ENCODE peak calls at places on chromosomes 13 and 19, in ten cellular contexts. T is psoas muscle; U is mesendoderm; X is gastrocnemius medialis; Y is OCI-LY7; W is right cardiac atrium; N is cardiac muscle cell; F is CD8-positive, alpha-beta memory T cell; S is left ventricle myocardium inferior; I is aorta. C is an unnamed sample.

GRCh38 chr13:78958019-78958418 is 299.1 kb upstream of the OBI1 start:
- DNase-seq in W (no peak), S (no peak), N (no peak), Y (no peak), U (no peak), T (no peak), X (no peak), I (no peak), F (no peak), C (no peak)

GRCh38 chr19:14218615-14219330 is 12.8 kb upstream of the ADGRL1 start:
- DNase-seq in W (no peak), N (no peak), I (no peak), S (no peak), T (no peak), X (no peak), F (no peak), U (no peak), Y (no peak), C (no peak)

GRCh38 chr13:102035969-102036368 is 365.9 kb downstream of the FGF14 start:
- DNase-seq in Y (no peak), I (no peak), T (no peak), F (no peak), W (no peak), S (no peak), U (no peak), N (no peak), X (no peak), C (no peak)

GRCh38 chr19:7292950-7293794 is 1.0 kb downstream of the INSR start:
- DNase-seq in X (no peak), I (peak; percentile 69), S (peak; percentile 45), U (peak; percentile 12), N (peak; percentile 33), W (peak; percentile 82), T (peak; percentile 79), F (no peak), Y (peak; percentile 56), C (no peak)

GRCh38 chr19:7213628-7214328 is 80.4 kb downstream of the INSR start:
- DNase-seq in U (no peak), X (no peak), I (no peak), N (no peak), Y (no peak), S (no peak), W (no peak), F (no peak), T (no peak), C (no peak)

GRCh38 chr13:76622336-76623045 is 263.7 kb downstream of the KCTD12 start:
- DNase-seq in W (no peak), I (no peak), S (peak; percentile 19), N (no peak), U (no peak), F (no peak), X (peak; percentile 5), Y (no peak), T (peak; percentile 39), C (no peak)

GRCh38 chr13:30884543-30884942 is 21.5 kb upstream of the MEDAG start:
- DNase-seq in S (no peak), N (no peak), I (no peak), T (no peak), F (no peak), W (no peak), Y (no peak), X (no peak), U (peak; percentile 73), C (no peak)

GRCh38 chr19:18167975-18168645 is 5.5 kb upstream of the IFI30 start:
- DNase-seq in T (peak; percentile 63), X (no peak), W (peak; percentile 74), F (peak; percentile 35), U (no peak), I (peak; percentile 56), Y (peak; percentile 78), N (peak; percentile 56), S (peak; percentile 35), C (peak; percentile 64)

GRCh38 chr19:54552913-54553310 is 20.7 kb upstream of the LILRA2 start:
- DNase-seq in F (no peak), U (no peak), N (no peak), I (no peak), S (no peak), W (no peak), T (no peak), Y (no peak), X (no peak), C (no peak)

GRCh38 chr19:15641901-15642491 is 1.3 kb downstream of the CYP4F3 start:
- DNase-seq in N (no peak), W (no peak), X (no peak), Y (no peak), U (no peak), I (no peak), F (no peak), T (no peak), S (no peak), C (no peak)

GRCh38 chr19:7869910-7870511 is 4.2 kb downstream of the PRR36 start:
- DNase-seq in I (no peak), X (no peak), T (peak; percentile 73), F (peak; percentile 45), Y (peak; percentile 89), W (peak; percentile 82), S (no peak), N (peak; percentile 91), U (peak; percentile 82), C (no peak)

GRCh38 chr19:3969435-3970312 is 1.2 kb downstream of the DAPK3 start:
- DNase-seq in S (no peak), W (no peak), F (no peak), Y (no peak), N (peak; percentile 63), X (peak; percentile 75), U (peak; percentile 89), T (peak; percentile 78), I (peak; percentile 75), C (no peak)

GRCh38 chr19:48926909-48927308 is 6.6 kb upstream of the DHDH start:
- DNase-seq in N (no peak), X (peak; percentile 64), U (no peak), T (no peak), F (no peak), Y (no peak), W (peak; percentile 58), S (no peak), I (peak; percentile 83), C (peak; percentile 19)

GRCh38 chr13:98176777-98177608 is at the start of gene RNF113B:
- DNase-seq in I (no peak), F (no peak), N (no peak), S (no peak), W (no peak), X (no peak), Y (no peak), U (no peak), T (no peak), C (no peak)

GRCh38 chr13:30997697-30998547 is 65.5 kb downstream of the TEX26 start:
- DNase-seq in S (peak; percentile 47), I (no peak), Y (no peak), X (no peak), N (peak; percentile 98), W (peak; percentile 74), T (no peak), F (no peak), U (no peak), C (no peak)

DNA sequence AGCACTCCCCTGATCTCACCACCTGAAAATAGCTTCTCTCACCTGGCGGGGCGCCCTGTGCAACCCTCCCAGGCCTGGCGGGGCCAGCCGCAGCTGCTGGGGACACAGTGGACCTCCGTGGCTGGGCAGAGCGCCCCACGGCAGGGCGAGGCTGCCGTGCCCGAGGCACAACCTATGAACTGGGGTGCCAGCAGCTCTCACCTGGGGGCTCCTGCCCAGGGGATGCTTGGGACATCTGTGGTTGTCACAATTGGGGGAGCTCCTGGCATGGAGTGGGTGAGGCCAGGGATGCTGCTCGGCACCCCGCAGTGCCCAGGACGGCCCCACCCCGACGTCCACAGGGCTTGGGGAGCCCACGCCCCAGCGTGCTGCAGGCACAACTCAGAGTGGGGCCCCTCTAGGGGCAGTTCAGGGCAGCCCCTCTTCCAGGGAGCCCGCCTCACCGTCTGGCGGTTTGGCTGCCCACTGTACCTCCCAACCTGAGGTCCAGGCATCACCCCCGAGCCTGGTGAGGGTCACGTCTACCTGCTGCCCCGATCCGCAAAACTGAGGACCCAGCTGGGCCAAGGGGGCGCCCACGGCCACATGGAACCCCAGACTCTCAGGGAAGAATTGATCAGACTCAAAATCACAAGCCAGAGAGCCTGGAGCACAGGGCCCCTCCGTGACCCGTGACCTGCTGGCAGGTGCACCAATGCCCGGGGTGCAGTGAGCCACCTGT is 5.7 kb downstream of the TMEM259 start:
- DNase-seq in S (no peak), X (no peak), W (no peak), I (no peak), T (peak; percentile 59), U (no peak), F (no peak), Y (no peak), N (no peak), C (no peak)
- H3K4me1 ChIP-seq in S (peaks cover 69% of the 10 kb centered on the region), X (peaks cover 57% of the 10 kb centered on the region), W (peaks cover 26% of the 10 kb centered on the region), I (no peaks in the 10 kb centered on the region), T (peaks cover 57% of the 10 kb centered on the region), U (peaks cover 6% of the 10 kb centered on the region), F (peaks cover 46% of the 10 kb centered on the region), Y (peaks cover 32% of the 10 kb centered on the region), N (peaks cover 35% of the 10 kb centered on the region), C (peaks cover 55% of the 10 kb centered on the region)

DNA sequence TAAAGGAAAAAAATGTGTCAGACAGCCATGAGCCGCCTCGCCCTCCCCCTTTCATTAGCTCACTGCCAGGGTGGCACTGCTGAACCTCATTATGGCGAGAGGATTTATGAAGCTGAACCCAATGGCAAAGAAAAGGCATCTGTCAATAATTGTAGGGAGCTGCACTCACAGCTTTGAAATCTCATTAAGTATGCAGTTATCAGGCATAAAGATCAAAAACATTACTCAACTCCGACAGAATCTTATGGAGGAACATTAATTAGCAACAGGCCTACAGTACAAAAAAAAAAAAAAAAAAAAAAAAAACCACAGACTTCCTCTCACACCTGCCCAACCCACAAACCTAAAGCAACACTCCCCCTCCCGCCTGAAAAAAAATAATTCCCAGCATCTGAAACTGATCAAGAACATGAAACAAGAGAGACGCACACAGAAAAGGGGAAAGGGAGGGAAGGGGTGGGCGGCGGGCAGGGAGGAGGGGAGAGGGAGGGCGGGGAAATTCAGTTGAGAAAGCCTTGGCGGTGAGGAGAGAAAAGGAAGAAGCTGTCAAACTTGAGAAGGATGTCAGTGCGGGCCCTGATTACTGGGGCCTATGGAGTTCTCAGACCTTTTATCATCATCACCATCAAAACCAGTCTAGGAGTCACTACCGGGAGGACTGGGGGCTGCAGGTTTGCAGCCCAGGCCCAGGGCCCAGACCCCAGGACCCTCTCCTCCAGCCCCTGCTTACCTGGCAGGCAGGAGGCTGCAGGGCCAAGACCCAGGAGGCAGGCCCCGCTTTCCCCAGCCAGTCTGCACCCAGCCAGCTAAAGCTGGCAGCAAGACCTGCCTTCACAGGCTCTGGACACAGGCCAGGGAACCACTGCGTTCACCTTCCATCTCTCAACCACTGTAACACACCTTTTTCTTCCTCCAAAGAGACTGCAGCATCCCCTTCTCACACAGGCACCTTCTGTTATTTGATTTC is 8.9 kb downstream of the TSHZ3 start:
- DNase-seq in U (no peak), F (no peak), Y (peak; percentile 57), S (no peak), W (no peak), X (no peak), I (no peak), N (no peak), T (no peak), C (no peak)
- H3K4me1 ChIP-seq in U (peaks cover 10% of the 10 kb centered on the region), F (peaks cover 25% of the 10 kb centered on the region), Y (peaks cover 41% of the 10 kb centered on the region), S (peaks cover 28% of the 10 kb centered on the region), W (peaks cover 3% of the 10 kb centered on the region), X (no peaks in the 10 kb centered on the region), I (no peaks in the 10 kb centered on the region), N (peaks cover 22% of the 10 kb centered on the region), T (no peaks in the 10 kb centered on the region), C (peaks cover 4% of the 10 kb centered on the region)

GRCh38 chr19:1296575-1297271 is 11.1 kb downstream of the EFNA2 start:
- DNase-seq in S (no peak), X (no peak), N (no peak), W (no peak), I (no peak), U (no peak), T (no peak), Y (no peak), F (no peak), C (no peak)
- H3K4me1 ChIP-seq in S (peaks cover 5% of the 10 kb centered on the region), X (peaks cover 7% of the 10 kb centered on the region), N (no peaks in the 10 kb centered on the region), W (no peaks in the 10 kb centered on the region), I (no peaks in the 10 kb centered on the region), U (no peaks in the 10 kb centered on the region), T (no peaks in the 10 kb centered on the region), Y (peaks cover 30% of the 10 kb centered on the region), F (no peaks in the 10 kb centered on the region), C (no peaks in the 10 kb centered on the region)

GRCh38 chr19:38695832-38696732 is 48.2 kb downstream of the CAPN12 start:
- DNase-seq in X (no peak), Y (no peak), N (no peak), S (no peak), F (no peak), W (peak; percentile 43), U (no peak), I (no peak), T (no peak), C (no peak)
- H3K4me1 ChIP-seq in X (peaks cover 88% of the 10 kb centered on the region), Y (peaks cover 6% of the 10 kb centered on the region), N (peaks cover 27% of the 10 kb centered on the region), S (peaks cover 100% of the 10 kb centered on the region), F (peaks cover 49% of the 10 kb centered on the region), W (peaks cover 58% of the 10 kb centered on the region), U (peaks cover 7% of the 10 kb centered on the region), I (no peaks in the 10 kb centered on the region), T (peaks cover 72% of the 10 kb centered on the region), C (peaks cover 98% of the 10 kb centered on the region)

C was measured in Peyer's patch.